ENCODE peak calls at places on chromosomes 13 and 19, in eight cellular contexts. N is lower lobe of right lung, G is epithelial cell of esophagus, M is upper lobe of left lung, H is IMR-90, C is HL-60, A is uterus, U is activated B cell treated with CpG ODN at 0.5 μM for 24 hours. V is an unnamed sample.

GRCh38 chr13:37486171-37486661 is 112.4 kb downstream of the POSTN start:
- DNase-seq in N (no peak), G (no peak), M (no peak), H (no peak), C (no peak), A (no peak), U (no peak), V (no peak)

GRCh38 chr19:12872941-12873890 is 8.0 kb downstream of the DNASE2 start:
- DNase-seq in N (peak), G (peak), M (no peak), H (peak), C (peak), A (no peak), U (no peak), V (no peak)

GRCh38 chr13:99686157-99686572 is 184.9 kb downstream of the TM9SF2 start:
- DNase-seq in N (no peak), G (peak), M (no peak), H (peak), C (no peak), A (no peak), U (no peak), V (no peak)

GRCh38 chr19:47157455-47158321 is 27.1 kb downstream of the SAE1 start:
- DNase-seq in N (no peak), G (peak), M (no peak), H (peak), C (peak), A (no peak), U (no peak), V (no peak)

GRCh38 chr19:40282920-40283319 is 2.2 kb downstream of the AKT2 start:
- DNase-seq in N (no peak), G (no peak), M (no peak), H (peak), C (no peak), A (no peak), U (no peak), V (no peak)

GRCh38 chr13:101661839-101662238 is 209.4 kb downstream of the ITGBL1 start:
- DNase-seq in N (no peak), G (no peak), M (no peak), H (no peak), C (no peak), A (no peak), U (no peak), V (no peak)

GRCh38 chr19:52227196-52227940 is 37.5 kb downstream of the PPP2R1A start:
- DNase-seq in N (no peak), G (no peak), M (no peak), H (no peak), C (no peak), A (no peak), U (no peak), V (no peak)

GRCh38 chr19:18017275-18018083 is 9.5 kb downstream of the ARRDC2 start:
- DNase-seq in N (no peak), G (no peak), M (no peak), H (no peak), C (no peak), A (no peak), U (no peak), V (no peak)

GRCh38 chr19:55585658-55586339 is 5.2 kb upstream of the ZNF579 start:
- DNase-seq in N (peak), G (peak), M (peak), H (peak), C (no peak), A (peak), U (peak), V (peak)

GRCh38 chr19:10010247-10010691 is at the start of gene COL5A3:
- DNase-seq in N (peak), G (peak), M (peak), H (peak), C (no peak), A (peak), U (no peak), V (no peak)

GRCh38 chr13:79245937-79246574 is 160.0 kb downstream of the RBM26 start:
- DNase-seq in N (no peak), G (no peak), M (no peak), H (no peak), C (no peak), A (no peak), U (no peak), V (no peak)

GRCh38 chr13:96020155-96020575 is 33.0 kb downstream of the UGGT2 start:
- DNase-seq in N (no peak), G (peak), M (no peak), H (peak), C (peak), A (no peak), U (no peak), V (no peak)

GRCh38 chr19:2779121-2779740 is 3.8 kb downstream of the SGTA start:
- DNase-seq in N (no peak), G (no peak), M (no peak), H (no peak), C (no peak), A (no peak), U (no peak), V (no peak)

GRCh38 chr13:36975172-36975571 is 24.0 kb downstream of the ALG5 start:
- DNase-seq in N (no peak), G (no peak), M (no peak), H (no peak), C (no peak), A (no peak), U (no peak), V (no peak)

GRCh38 chr13:27353653-27354052 is 70.8 kb upstream of the GTF3A start:
- DNase-seq in N (no peak), G (no peak), M (no peak), H (no peak), C (no peak), A (no peak), U (no peak), V (no peak)

GRCh38 chr19:7099597-7099921 is 30.1 kb downstream of the ZNF557 start:
- DNase-seq in N (no peak), G (no peak), M (no peak), H (no peak), C (no peak), A (no peak), U (no peak), V (no peak)

GRCh38 chr19:44071824-44072542 is at the start of gene ZNF284:
- DNase-seq in N (peak), G (peak), M (peak), H (peak), C (peak), A (peak), U (peak), V (peak)

GRCh38 chr19:40159744-40160143 is 31.5 kb upstream of the MAP3K10 start:
- DNase-seq in N (no peak), G (no peak), M (no peak), H (no peak), C (no peak), A (no peak), U (no peak), V (no peak)

GRCh38 chr19:55654323-55654832 is 457 bp upstream of the U2AF2 start:
- DNase-seq in N (peak), G (peak), M (no peak), H (peak), C (peak), A (peak), U (no peak), V (no peak)

GRCh38 chr13:45352031-45352430 is 11.0 kb upstream of the TPT1 start:
- DNase-seq in N (no peak), G (peak), M (no peak), H (no peak), C (no peak), A (no peak), U (no peak), V (no peak)

GRCh38 chr13:74039667-74040066 is 94.5 kb downstream of the KLF12 start:
- DNase-seq in N (no peak), G (peak), M (no peak), H (no peak), C (no peak), A (no peak), U (no peak), V (no peak)

GRCh38 chr13:74037762-74038161 is 96.4 kb downstream of the KLF12 start:
- DNase-seq in N (no peak), G (no peak), M (no peak), H (no peak), C (no peak), A (no peak), U (no peak), V (no peak)

GRCh38 chr13:74039154-74039553 is 95.0 kb downstream of the KLF12 start:
- DNase-seq in N (no peak), G (no peak), M (no peak), H (no peak), C (no peak), A (no peak), U (no peak), V (no peak)

GRCh38 chr13:74036373-74036772 is 97.8 kb downstream of the KLF12 start:
- DNase-seq in N (no peak), G (peak), M (no peak), H (no peak), C (no peak), A (no peak), U (no peak), V (no peak)

GRCh38 chr13:74040200-74040599 is 94.0 kb downstream of the KLF12 start:
- DNase-seq in N (no peak), G (peak), M (no peak), H (peak), C (peak), A (no peak), U (no peak), V (no peak)
- TF ChIP-seq CTCF in N (peak), G (peak), M (peak), H (peak), C (peak), A (no peak), U (no peak), V (peak)

GRCh38 chr19:54415208-54415900 is at the start of gene TTYH1:
- DNase-seq in N (no peak), G (no peak), M (peak), H (no peak), C (no peak), A (no peak), U (peak), V (peak)
- TF ChIP-seq CTCF in N (peak), G (no peak), M (peak), H (no peak), C (no peak), A (no peak), U (no peak), V (peak)

DNA sequence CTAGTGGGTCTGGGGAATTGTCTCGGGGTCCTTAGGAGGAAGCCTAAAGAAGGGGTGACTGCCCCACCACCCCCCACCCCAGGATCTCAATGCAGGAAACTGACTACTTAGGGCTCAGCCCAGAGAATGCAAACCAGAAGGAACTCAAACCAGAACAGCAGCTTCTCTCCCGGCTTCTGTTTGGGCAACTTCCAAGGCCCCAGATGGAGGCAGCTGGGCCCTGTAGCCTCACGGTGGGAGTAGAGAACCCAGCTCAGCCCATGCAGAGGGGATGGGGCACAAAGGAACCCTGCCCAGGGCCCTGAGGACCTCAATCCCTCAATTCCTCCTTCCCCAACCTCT is 2.3 kb downstream of the ADGRE5 start:
- DNase-seq in N (no peak), G (no peak), M (no peak), H (peak), C (peak), A (no peak), U (no peak), V (no peak)
- TF ChIP-seq CTCF in N (no peak), G (no peak), M (no peak), H (peak), C (no peak), A (no peak), U (no peak), V (no peak)

DNA sequence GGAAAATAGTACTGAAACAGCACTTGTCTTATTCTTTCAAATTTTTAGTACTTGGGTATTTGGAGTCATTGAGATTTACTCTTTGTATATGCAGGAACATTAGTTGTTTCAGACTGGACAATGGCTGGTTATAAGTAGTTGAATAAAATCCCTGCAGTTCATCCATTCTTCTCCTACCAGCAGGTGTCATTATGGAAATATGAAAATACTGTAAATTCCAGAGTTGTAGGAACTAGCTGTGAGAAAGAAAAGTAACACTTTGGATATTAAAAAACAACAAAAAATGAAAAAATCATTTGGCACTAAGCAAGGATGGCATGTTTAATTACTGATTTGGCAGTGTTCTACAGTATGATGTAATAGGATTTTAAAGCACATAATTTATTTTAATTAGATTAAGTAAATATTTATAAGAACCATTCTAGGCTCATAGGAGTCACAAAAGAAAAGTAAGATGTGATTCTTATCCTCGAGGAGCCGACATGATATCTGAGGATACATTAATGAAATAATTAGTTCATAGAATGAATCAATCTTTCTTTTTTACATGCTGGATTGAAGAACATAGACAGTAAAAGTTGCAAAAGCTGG is 155.3 kb downstream of the KCNRG start:
- DNase-seq in N (no peak), G (peak), M (no peak), H (peak), C (no peak), A (no peak), U (no peak), V (no peak)
- TF ChIP-seq CTCF in N (peak), G (peak), M (peak), H (peak), C (no peak), A (peak), U (no peak), V (peak)